ENCODE peak calls at places on chromosomes 12 and 14, in eight cellular contexts. One of them, this sample, is unnamed.
A peak's percentile ranks its signal among the peaks of the same experiment; 100 is the strongest.

GRCh38 chr12:66365718-66366485 is 63.6 kb downstream of the HELB start:
- DNase-seq in breast epithelium: no peak
- DNase-seq in Panc1: no peak
- DNase-seq in K562: no peak
- DNase-seq in transverse colon: no peak
- DNase-seq in sigmoid colon: no peak
- DNase-seq in HCT116: no peak
- DNase-seq in GM23338: no peak
- DNase-seq in this sample: no peak

GRCh38 chr12:127145929-127146789 is 1120.8 kb upstream of the TMEM132C start:
- DNase-seq in breast epithelium: no peak
- DNase-seq in Panc1: no peak
- DNase-seq in K562: peak; percentile 94
- DNase-seq in transverse colon: peak; percentile 67
- DNase-seq in sigmoid colon: peak; percentile 83
- DNase-seq in HCT116: peak; percentile 28
- DNase-seq in GM23338: peak; percentile 85
- DNase-seq in this sample: no peak

GRCh38 chr14:68458840-68459469 is 333.9 kb downstream of the ZFP36L1 start:
- DNase-seq in breast epithelium: peak; percentile 61
- DNase-seq in Panc1: no peak
- DNase-seq in K562: no peak
- DNase-seq in transverse colon: peak; percentile 49
- DNase-seq in sigmoid colon: peak; percentile 77
- DNase-seq in HCT116: no peak
- DNase-seq in GM23338: peak; percentile 60
- DNase-seq in this sample: peak; percentile 98

GRCh38 chr14:99862111-99862510 is 68.9 kb downstream of the EML1 start:
- DNase-seq in breast epithelium: no peak
- DNase-seq in Panc1: no peak
- DNase-seq in K562: no peak
- DNase-seq in transverse colon: no peak
- DNase-seq in sigmoid colon: no peak
- DNase-seq in HCT116: no peak
- DNase-seq in GM23338: no peak
- DNase-seq in this sample: no peak

GRCh38 chr12:80195143-80195726 is 95.9 kb downstream of the OTOGL start:
- DNase-seq in breast epithelium: no peak
- DNase-seq in Panc1: peak; percentile 20
- DNase-seq in K562: peak; percentile 15
- DNase-seq in transverse colon: no peak
- DNase-seq in sigmoid colon: no peak
- DNase-seq in HCT116: peak; percentile 36
- DNase-seq in GM23338: peak; percentile 73
- DNase-seq in this sample: peak; percentile 79

GRCh38 chr14:50740858-50741257 is 72.8 kb upstream of the SAV1 start:
- DNase-seq in breast epithelium: no peak
- DNase-seq in Panc1: no peak
- DNase-seq in K562: no peak
- DNase-seq in transverse colon: no peak
- DNase-seq in sigmoid colon: no peak
- DNase-seq in HCT116: no peak
- DNase-seq in GM23338: no peak
- DNase-seq in this sample: peak; percentile 31

GRCh38 chr14:100221419-100222218 is 17.3 kb upstream of the YY1 start:
- DNase-seq in breast epithelium: no peak
- DNase-seq in Panc1: no peak
- DNase-seq in K562: peak; percentile 13
- DNase-seq in transverse colon: peak; percentile 74
- DNase-seq in sigmoid colon: no peak
- DNase-seq in HCT116: no peak
- DNase-seq in GM23338: peak; percentile 91
- DNase-seq in this sample: peak; percentile 66

GRCh38 chr12:87795555-87795954 is 233.6 kb downstream of the C12orf50 start:
- DNase-seq in breast epithelium: no peak
- DNase-seq in Panc1: no peak
- DNase-seq in K562: no peak
- DNase-seq in transverse colon: no peak
- DNase-seq in sigmoid colon: no peak
- DNase-seq in HCT116: no peak
- DNase-seq in GM23338: no peak
- DNase-seq in this sample: no peak

GRCh38 chr14:100762089-100762515 is 35.4 kb downstream of the DLK1 start:
- DNase-seq in breast epithelium: no peak
- DNase-seq in Panc1: no peak
- DNase-seq in K562: no peak
- DNase-seq in transverse colon: no peak
- DNase-seq in sigmoid colon: no peak
- DNase-seq in HCT116: no peak
- DNase-seq in GM23338: no peak
- DNase-seq in this sample: no peak

GRCh38 chr14:22976620-22977433 is 5.5 kb downstream of the AJUBA start:
- DNase-seq in breast epithelium: no peak
- DNase-seq in Panc1: no peak
- DNase-seq in K562: peak; percentile 47
- DNase-seq in transverse colon: peak; percentile 31
- DNase-seq in sigmoid colon: no peak
- DNase-seq in HCT116: no peak
- DNase-seq in GM23338: peak; percentile 62
- DNase-seq in this sample: peak; percentile 62
- H3K4me3 ChIP-seq in breast epithelium: no peak overlapping the region
- H3K4me3 ChIP-seq in Panc1: peak overlapping the region; percentile 12
- H3K4me3 ChIP-seq in K562: no peak overlapping the region
- H3K4me3 ChIP-seq in transverse colon: no peak overlapping the region
- H3K4me3 ChIP-seq in sigmoid colon: no peak overlapping the region
- H3K4me3 ChIP-seq in HCT116: no peak overlapping the region
- H3K4me3 ChIP-seq in GM23338: peak overlapping the region; percentile 38
- H3K4me3 ChIP-seq in this sample: no peak overlapping the region

GRCh38 chr12:104846056-104846762 is 111.9 kb downstream of the SLC41A2 start:
- DNase-seq in breast epithelium: no peak
- DNase-seq in Panc1: no peak
- DNase-seq in K562: no peak
- DNase-seq in transverse colon: no peak
- DNase-seq in sigmoid colon: no peak
- DNase-seq in HCT116: no peak
- DNase-seq in GM23338: no peak
- DNase-seq in this sample: no peak
- TF ChIP-seq POLR2AphosphoS5 in breast epithelium: no peak
- TF ChIP-seq POLR2AphosphoS5 in Panc1: no peak
- TF ChIP-seq POLR2AphosphoS5 in K562: no peak
- TF ChIP-seq POLR2AphosphoS5 in transverse colon: no peak
- TF ChIP-seq POLR2AphosphoS5 in sigmoid colon: no peak
- TF ChIP-seq POLR2AphosphoS5 in HCT116: no peak
- TF ChIP-seq POLR2AphosphoS5 in GM23338: no peak
- TF ChIP-seq POLR2AphosphoS5 in this sample: no peak

GRCh38 chr14:89720741-89721315 is 233.7 kb downstream of the EFCAB11 start:
- DNase-seq in breast epithelium: no peak
- DNase-seq in Panc1: no peak
- DNase-seq in K562: no peak
- DNase-seq in transverse colon: peak; percentile 43
- DNase-seq in sigmoid colon: no peak
- DNase-seq in HCT116: no peak
- DNase-seq in GM23338: peak; percentile 40
- DNase-seq in this sample: no peak
- H3K4me3 ChIP-seq in breast epithelium: no peak overlapping the region
- H3K4me3 ChIP-seq in Panc1: no peak overlapping the region
- H3K4me3 ChIP-seq in K562: no peak overlapping the region
- H3K4me3 ChIP-seq in transverse colon: no peak overlapping the region
- H3K4me3 ChIP-seq in sigmoid colon: no peak overlapping the region
- H3K4me3 ChIP-seq in HCT116: no peak overlapping the region
- H3K4me3 ChIP-seq in GM23338: no peak overlapping the region
- H3K4me3 ChIP-seq in this sample: no peak overlapping the region

GRCh38 chr12:124506145-124506831 is 61.1 kb downstream of the NCOR2 start:
- DNase-seq in breast epithelium: no peak
- DNase-seq in Panc1: no peak
- DNase-seq in K562: peak; percentile 38
- DNase-seq in transverse colon: peak; percentile 77
- DNase-seq in sigmoid colon: peak; percentile 93
- DNase-seq in HCT116: no peak
- DNase-seq in GM23338: no peak
- DNase-seq in this sample: peak; percentile 75
- TF ChIP-seq POLR2AphosphoS5 in breast epithelium: no peak
- TF ChIP-seq POLR2AphosphoS5 in Panc1: no peak
- TF ChIP-seq POLR2AphosphoS5 in K562: no peak
- TF ChIP-seq POLR2AphosphoS5 in transverse colon: peak; percentile 24
- TF ChIP-seq POLR2AphosphoS5 in sigmoid colon: peak; percentile 72
- TF ChIP-seq POLR2AphosphoS5 in HCT116: no peak
- TF ChIP-seq POLR2AphosphoS5 in GM23338: no peak
- TF ChIP-seq POLR2AphosphoS5 in this sample: peak; percentile 22

GRCh38 chr12:39638840-39639239 is 19.2 kb upstream of the ABCD2 start:
- DNase-seq in breast epithelium: no peak
- DNase-seq in Panc1: no peak
- DNase-seq in K562: no peak
- DNase-seq in transverse colon: no peak
- DNase-seq in sigmoid colon: no peak
- DNase-seq in HCT116: no peak
- DNase-seq in GM23338: no peak
- DNase-seq in this sample: no peak

GRCh38 chr12:39632670-39633069 is 13.1 kb upstream of the ABCD2 start:
- DNase-seq in breast epithelium: no peak
- DNase-seq in Panc1: no peak
- DNase-seq in K562: no peak
- DNase-seq in transverse colon: no peak
- DNase-seq in sigmoid colon: no peak
- DNase-seq in HCT116: no peak
- DNase-seq in GM23338: no peak
- DNase-seq in this sample: no peak

GRCh38 chr12:39643052-39643451 is 23.4 kb upstream of the ABCD2 start:
- DNase-seq in breast epithelium: no peak
- DNase-seq in Panc1: no peak
- DNase-seq in K562: no peak
- DNase-seq in transverse colon: no peak
- DNase-seq in sigmoid colon: no peak
- DNase-seq in HCT116: no peak
- DNase-seq in GM23338: no peak
- DNase-seq in this sample: no peak

GRCh38 chr12:39638178-39638577 is 18.6 kb upstream of the ABCD2 start:
- DNase-seq in breast epithelium: no peak
- DNase-seq in Panc1: no peak
- DNase-seq in K562: no peak
- DNase-seq in transverse colon: no peak
- DNase-seq in sigmoid colon: no peak
- DNase-seq in HCT116: no peak
- DNase-seq in GM23338: no peak
- DNase-seq in this sample: no peak
- H3K4me3 ChIP-seq in breast epithelium: no peak overlapping the region
- H3K4me3 ChIP-seq in Panc1: no peak overlapping the region
- H3K4me3 ChIP-seq in K562: no peak overlapping the region
- H3K4me3 ChIP-seq in transverse colon: no peak overlapping the region
- H3K4me3 ChIP-seq in sigmoid colon: no peak overlapping the region
- H3K4me3 ChIP-seq in HCT116: no peak overlapping the region
- H3K4me3 ChIP-seq in GM23338: no peak overlapping the region
- H3K4me3 ChIP-seq in this sample: no peak overlapping the region

This sample was measured in endothelial cell of umbilical vein.